ENCODE peak calls at places on chromosomes 11 and 22, in six cellular contexts. G, R, D, J, K and E are unnamed samples. For H3K36me3, the result is how much of the 10 kb centered on the place peaks cover.

GRCh38 chr11:34468209-34468841 is 29.6 kb downstream of the CAT start:
- DNase-seq in G (peak), R (peak), D (no peak), J (peak), K (no peak), E (no peak)

GRCh38 chr22:22687638-22688500 is 43.5 kb downstream of the GGTLC2 start:
- DNase-seq in G (peak), R (peak), D (peak), J (peak), K (no peak), E (peak)

GRCh38 chr11:33339247-33339646 is 82.1 kb downstream of the HIPK3 start:
- DNase-seq in G (no peak), R (no peak), D (no peak), J (no peak), K (no peak), E (no peak)

GRCh38 chr11:119741369-119742262 is 12.6 kb upstream of the NECTIN1 start:
- DNase-seq in G (no peak), R (no peak), D (peak), J (peak), K (peak), E (no peak)

GRCh38 chr11:35804446-35805040 is 139.3 kb upstream of the LDLRAD3 start:
- DNase-seq in G (no peak), R (no peak), D (no peak), J (no peak), K (no peak), E (no peak)

GRCh38 chr11:115527534-115528125 is 23.4 kb upstream of the CADM1 start:
- DNase-seq in G (no peak), R (no peak), D (peak), J (no peak), K (no peak), E (no peak)

GRCh38 chr11:117613521-117613920 is 183.5 kb downstream of the DSCAML1 start:
- DNase-seq in G (no peak), R (no peak), D (no peak), J (no peak), K (no peak), E (no peak)

GRCh38 chr22:36744413-36744765 is 31.5 kb downstream of the IFT27 start:
- DNase-seq in G (no peak), R (no peak), D (no peak), J (no peak), K (no peak), E (no peak)

GRCh38 chr11:27697679-27698275 is 2.5 kb downstream of the BDNF start:
- DNase-seq in G (no peak), R (no peak), D (no peak), J (no peak), K (no peak), E (no peak)

GRCh38 chr22:24938741-24939341 is 7.7 kb downstream of the LHFPL7 start:
- DNase-seq in G (peak), R (no peak), D (no peak), J (no peak), K (no peak), E (no peak)

GRCh38 chr11:17748761-17749721 is 14.5 kb downstream of the KCNC1 start:
- DNase-seq in G (no peak), R (no peak), D (no peak), J (no peak), K (no peak), E (no peak)

GRCh38 chr11:122126024-122126678 is 10.1 kb upstream of the BLID start:
- DNase-seq in G (no peak), R (no peak), D (no peak), J (no peak), K (no peak), E (no peak)

GRCh38 chr11:83571301-83571700 is 285.1 kb upstream of the CCDC90B start:
- DNase-seq in G (no peak), R (no peak), D (no peak), J (no peak), K (no peak), E (no peak)

GRCh38 chr22:35400335-35400680 is 368 bp downstream of the MCM5 start:
- DNase-seq in G (no peak), R (no peak), D (no peak), J (no peak), K (no peak), E (no peak)

GRCh38 chr22:22386602-22387385 is 121.7 kb downstream of the ZNF280B start:
- DNase-seq in G (no peak), R (no peak), D (no peak), J (no peak), K (no peak), E (no peak)

GRCh38 chr11:125164422-125165110 is at the start of gene PKNOX2:
- DNase-seq in G (peak), R (no peak), D (peak), J (peak), K (peak), E (peak)

GRCh38 chr22:36365020-36365411 is 22.8 kb downstream of the MYH9 start:
- DNase-seq in G (no peak), R (peak), D (no peak), J (peak), K (peak), E (no peak)

GRCh38 chr11:20035701-20036601 is 124.3 kb downstream of the DBX1 start:
- DNase-seq in G (no peak), R (peak), D (no peak), J (no peak), K (peak), E (no peak)

GRCh38 chr11:84902445-84902844 is 724.7 kb downstream of the DLG2 start:
- DNase-seq in G (no peak), R (no peak), D (no peak), J (no peak), K (no peak), E (no peak)

GRCh38 chr11:6570691-6571427 is 32.6 kb downstream of the RRP8 start:
- DNase-seq in G (no peak), R (no peak), D (no peak), J (no peak), K (no peak), E (no peak)

GRCh38 chr11:67031791-67032561 is 9.0 kb downstream of the SYT12 start:
- DNase-seq in G (no peak), R (no peak), D (no peak), J (no peak), K (no peak), E (no peak)

GRCh38 chr11:105673089-105673488 is 63.2 kb downstream of the GRIA4 start:
- DNase-seq in G (no peak), R (no peak), D (peak), J (no peak), K (no peak), E (no peak)

GRCh38 chr22:47174096-47174495 is 411.6 kb downstream of the TBC1D22A start:
- DNase-seq in G (no peak), R (no peak), D (no peak), J (no peak), K (peak), E (no peak)

GRCh38 chr11:114892381-114893197 is 214.3 kb downstream of the NXPE2 start:
- DNase-seq in G (peak), R (no peak), D (no peak), J (no peak), K (no peak), E (no peak)

GRCh38 chr11:27193434-27194225 is 153.0 kb downstream of the BBOX1 start:
- DNase-seq in G (no peak), R (no peak), D (no peak), J (no peak), K (no peak), E (no peak)

GRCh38 chr11:33735426-33736147 is 636 bp downstream of the CD59 start:
- DNase-seq in G (peak), R (no peak), D (peak), J (peak), K (peak), E (peak)

GRCh38 chr22:37752189-37753061 is 55.3 kb upstream of the GCAT start:
- DNase-seq in G (peak), R (peak), D (peak), J (peak), K (peak), E (peak)

GRCh38 chr11:116840224-116840745 is 2.9 kb upstream of the APOA1 start:
- DNase-seq in G (no peak), R (no peak), D (no peak), J (no peak), K (no peak), E (no peak)

GRCh38 chr11:118911880-118912741 is 13.6 kb downstream of the BCL9L start:
- DNase-seq in G (no peak), R (peak), D (no peak), J (no peak), K (peak), E (peak)

GRCh38 chr22:43925433-43926348 is 2.1 kb downstream of the PNPLA3 start:
- DNase-seq in G (no peak), R (no peak), D (peak), J (no peak), K (peak), E (no peak)

GRCh38 chr22:21009638-21010425 is 5.1 kb upstream of the P2RX6 start:
- DNase-seq in G (no peak), R (no peak), D (peak), J (peak), K (no peak), E (no peak)

GRCh38 chr11:83070878-83071640 is 638 bp downstream of the RAB30 start:
- DNase-seq in G (peak), R (no peak), D (peak), J (no peak), K (peak), E (no peak)

DNA sequence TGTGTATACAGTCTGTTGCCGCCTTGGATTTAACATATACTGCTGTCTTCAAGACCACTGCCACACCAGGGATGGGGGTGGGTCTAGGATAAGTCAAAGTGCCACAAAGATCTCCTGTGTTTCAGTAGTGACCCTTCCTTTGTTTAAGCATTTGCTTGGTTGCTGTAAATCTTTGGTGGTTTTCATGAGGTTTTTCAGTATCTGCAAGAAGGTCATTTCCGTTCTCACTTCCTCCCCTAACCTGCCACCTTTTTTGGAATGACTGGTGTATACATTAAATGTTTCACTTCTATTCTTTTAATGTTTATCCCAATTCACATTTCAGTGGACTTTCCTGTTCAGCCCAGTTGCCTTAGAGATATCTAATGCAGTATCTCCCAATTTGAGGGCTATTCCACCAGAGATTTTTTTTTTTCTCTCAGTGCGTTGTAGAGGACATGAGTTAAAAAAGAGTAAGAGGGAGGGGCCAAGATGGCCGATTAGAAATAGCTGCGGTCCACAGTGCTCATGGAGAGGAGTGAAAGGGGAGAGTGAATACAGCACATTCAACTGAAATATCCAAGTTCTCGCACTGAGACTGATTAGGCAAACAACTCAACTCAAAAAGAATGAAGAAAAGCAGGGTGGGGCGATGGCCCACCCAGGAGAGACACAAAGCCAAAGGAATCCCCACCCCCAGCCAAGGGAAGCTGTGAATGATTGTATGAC is 43.2 kb downstream of the USP47 start:
- DNase-seq in G (no peak), R (no peak), D (no peak), J (no peak), K (no peak), E (no peak)
- H3K36me3 ChIP-seq in G (half or more), R (under half), D (half or more), J (under half), K (under half), E (under half)

GRCh38 chr22:27045103-27045940 is 387.9 kb downstream of the MIAT start:
- DNase-seq in G (no peak), R (no peak), D (no peak), J (no peak), K (no peak), E (no peak)
- H3K36me3 ChIP-seq in G (under half), R (under half), D (under half), J (under half), K (under half), E (under half)

GRCh38 chr22:30004101-30004500 is 76.2 kb upstream of the HORMAD2 start:
- DNase-seq in G (no peak), R (no peak), D (no peak), J (no peak), K (peak), E (no peak)
- H3K36me3 ChIP-seq in G (under half), R (under half), D (half or more), J (under half), K (under half), E (under half)

DNA sequence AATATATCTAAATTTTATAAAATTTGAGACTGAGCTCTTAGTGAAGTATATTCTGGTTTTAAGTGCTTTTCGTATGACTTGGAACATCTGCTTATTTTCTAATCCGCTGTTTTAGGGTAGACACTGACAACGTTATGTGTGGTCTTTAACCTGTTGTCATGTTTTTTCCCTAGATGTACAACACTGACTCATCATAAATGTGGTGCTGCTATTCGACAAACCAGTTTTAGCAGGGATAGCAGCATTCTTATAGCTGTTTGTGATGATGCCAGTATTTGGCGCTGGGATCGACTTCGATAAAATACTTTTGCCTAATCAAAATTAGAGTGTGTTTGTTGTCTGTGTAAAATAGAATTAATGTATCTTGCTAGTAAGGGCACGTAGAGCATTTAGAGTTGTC is 23.8 kb upstream of the HIKESHI start:
- DNase-seq in G (no peak), R (no peak), D (no peak), J (no peak), K (no peak), E (no peak)
- H3K36me3 ChIP-seq in G (half or more), R (under half), D (half or more), J (under half), K (under half), E (under half)

GRCh38 chr22:19132153-19132552 is 1.0 kb downstream of the TSSK2 start:
- DNase-seq in G (no peak), R (no peak), D (no peak), J (no peak), K (no peak), E (no peak)

GRCh38 chr22:19133561-19133960 is 2.5 kb downstream of the TSSK2 start:
- DNase-seq in G (no peak), R (no peak), D (no peak), J (no peak), K (no peak), E (no peak)

GRCh38 chr22:19132693-19133400 is 1.7 kb downstream of the TSSK2 start:
- DNase-seq in G (no peak), R (no peak), D (no peak), J (no peak), K (no peak), E (no peak)

GRCh38 chr22:19134874-19135273 is 3.8 kb downstream of the TSSK2 start:
- DNase-seq in G (no peak), R (no peak), D (no peak), J (no peak), K (no peak), E (no peak)

DNA sequence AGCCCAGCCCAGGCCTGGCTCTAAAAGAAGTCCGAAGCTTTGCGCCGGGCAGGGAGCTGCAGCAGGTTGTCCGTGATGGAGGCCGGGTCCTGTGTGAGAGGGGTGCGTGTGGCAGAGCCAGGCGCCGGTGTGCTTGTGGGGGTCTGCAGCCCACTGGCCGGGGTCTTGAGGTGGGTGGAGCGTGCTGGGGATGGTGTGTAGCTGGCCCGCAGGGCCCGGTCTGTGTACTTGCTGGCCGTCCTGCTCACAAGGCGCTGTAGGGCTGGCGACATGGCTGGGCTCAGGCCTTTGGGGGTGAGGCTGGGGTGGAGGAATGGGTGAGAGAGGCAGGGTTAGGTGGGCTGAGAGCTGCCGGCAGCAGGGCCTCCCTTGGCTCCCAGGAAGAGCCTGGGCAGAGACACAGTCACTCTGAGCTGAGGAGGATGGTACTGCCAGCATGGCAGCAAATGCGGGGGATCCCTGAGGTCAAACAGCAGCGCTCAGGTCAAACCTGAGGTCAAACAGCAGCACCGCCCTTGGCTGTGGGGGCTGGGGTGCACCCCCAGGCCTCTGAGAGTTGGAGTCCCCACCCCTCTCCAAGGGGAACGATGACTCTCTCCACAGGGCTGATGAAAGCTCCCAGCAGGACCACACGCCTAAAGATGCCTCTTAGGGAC is 3.2 kb downstream of the TSSK2 start:
- DNase-seq in G (no peak), R (no peak), D (no peak), J (no peak), K (no peak), E (no peak)
- H3K36me3 ChIP-seq in G (under half), R (under half), D (half or more), J (under half), K (under half), E (under half)

GRCh38 chr11:69167130-69167915 is 11.6 kb downstream of the SMIM38 start:
- DNase-seq in G (no peak), R (no peak), D (no peak), J (no peak), K (no peak), E (no peak)

GRCh38 chr11:69169479-69169878 is 13.7 kb downstream of the SMIM38 start:
- DNase-seq in G (no peak), R (no peak), D (no peak), J (no peak), K (no peak), E (no peak)

GRCh38 chr11:69165775-69166174 is 10.0 kb downstream of the SMIM38 start:
- DNase-seq in G (no peak), R (no peak), D (no peak), J (no peak), K (no peak), E (no peak)

GRCh38 chr11:69166186-69167115 is 10.7 kb downstream of the SMIM38 start:
- DNase-seq in G (peak), R (peak), D (no peak), J (no peak), K (no peak), E (no peak)

GRCh38 chr11:69167916-69168691 is 12.4 kb downstream of the SMIM38 start:
- DNase-seq in G (no peak), R (no peak), D (no peak), J (no peak), K (no peak), E (peak)
- H3K36me3 ChIP-seq in G (under half), R (under half), D (under half), J (under half), K (under half), E (under half)

GRCh38 chr11:96540875-96541274 is 151.1 kb downstream of the JRKL start:
- DNase-seq in G (no peak), R (no peak), D (no peak), J (no peak), K (no peak), E (no peak)
- H3K36me3 ChIP-seq in G (under half), R (under half), D (under half), J (under half), K (under half), E (under half)

GRCh38 chr22:40300884-40301672 is 45.2 kb upstream of the ADSL start:
- DNase-seq in G (no peak), R (no peak), D (no peak), J (no peak), K (no peak), E (no peak)

GRCh38 chr22:40305625-40306024 is 40.7 kb upstream of the ADSL start:
- DNase-seq in G (no peak), R (no peak), D (no peak), J (no peak), K (no peak), E (no peak)

DNA sequence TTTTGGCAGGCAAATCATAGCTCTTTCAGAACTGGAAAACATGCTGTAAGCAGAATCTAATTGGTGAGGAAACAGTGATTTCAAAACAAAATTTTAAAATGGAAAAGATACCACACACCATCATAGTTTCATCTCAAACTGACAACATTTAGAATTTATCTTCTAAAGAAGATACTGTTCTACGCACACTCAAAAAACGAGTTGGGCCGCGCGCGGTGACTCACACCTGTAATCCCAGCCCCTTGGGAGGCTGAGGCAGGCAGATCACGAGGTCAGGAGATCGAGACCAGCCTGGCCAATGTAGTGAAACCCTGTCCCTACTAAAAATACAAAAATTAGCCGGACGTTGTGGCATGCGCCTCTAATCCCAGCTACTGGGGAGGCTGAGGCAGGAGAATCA is 44.2 kb upstream of the ADSL start:
- DNase-seq in G (no peak), R (no peak), D (no peak), J (no peak), K (no peak), E (no peak)
- H3K36me3 ChIP-seq in G (under half), R (under half), D (half or more), J (under half), K (under half), E (under half)

GRCh38 chr11:63837027-63837688 is 1.8 kb upstream of the MARK2 start:
- DNase-seq in G (peak), R (peak), D (peak), J (peak), K (peak), E (peak)
- H3K36me3 ChIP-seq in G (under half), R (under half), D (under half), J (under half), K (under half), E (under half)